ENCODE peak calls at places on chromosome 19, in eight cellular contexts. R is CD8-positive, alpha-beta T cell; W is pancreas; M is thoracic aorta; L is HT-29; N is GM12865; D is heart left ventricle; E is Calu3. O is an unnamed sample.

GRCh38 chr19:2722541-2723344 is 1.6 kb upstream of the DIRAS1 start:
- DNase-seq in L (no peak), M (peak), E (peak), W (peak), N (no peak), R (no peak), D (peak), O (no peak)

GRCh38 chr19:8259922-8260247 is 48.3 kb downstream of the CD320 start:
- DNase-seq in M (no peak), E (no peak), L (no peak), N (no peak), D (no peak), R (no peak), W (peak), O (no peak)

GRCh38 chr19:48644839-48645651 is 942 bp downstream of the CA11 start:
- DNase-seq in R (peak), L (peak), D (peak), N (peak), E (peak), M (no peak), W (no peak), O (peak)

GRCh38 chr19:11479470-11480080 is 1.3 kb downstream of the ELAVL3 start:
- DNase-seq in D (no peak), E (no peak), R (no peak), W (peak), M (no peak), L (no peak), N (no peak), O (no peak)

GRCh38 chr19:17755977-17756670 is 4.8 kb downstream of the FCHO1 start:
- DNase-seq in M (no peak), N (peak), E (peak), L (no peak), D (no peak), R (peak), W (peak), O (peak)

GRCh38 chr19:2798733-2799132 is 13.4 kb downstream of the THOP1 start:
- DNase-seq in N (no peak), L (no peak), R (no peak), M (no peak), E (no peak), W (no peak), D (peak), O (peak)

GRCh38 chr19:38196948-38197656 is 26.9 kb downstream of the DPF1 start:
- DNase-seq in W (no peak), M (no peak), E (no peak), D (no peak), L (no peak), N (no peak), R (no peak), O (no peak)

GRCh38 chr19:13031917-13032623 is 36.8 kb downstream of the NFIX start:
- DNase-seq in D (peak), M (no peak), R (no peak), E (no peak), W (no peak), L (peak), N (no peak), O (no peak)

GRCh38 chr19:10378124-10378523 is 2.2 kb downstream of the TYK2 start:
- DNase-seq in R (no peak), E (no peak), W (no peak), M (no peak), D (no peak), N (no peak), L (no peak), O (no peak)

GRCh38 chr19:4173479-4174211 is 8.7 kb downstream of the SIRT6 start:
- DNase-seq in E (no peak), W (no peak), N (no peak), R (no peak), D (no peak), M (no peak), L (no peak), O (no peak)

GRCh38 chr19:17706750-17707181 is 12.5 kb upstream of the MAP1S start:
- DNase-seq in E (no peak), L (no peak), M (no peak), N (no peak), R (no peak), W (no peak), D (peak), O (no peak)

GRCh38 chr19:947707-948533 is 22.1 kb downstream of the ARID3A start:
- DNase-seq in N (peak), E (no peak), L (no peak), D (peak), W (no peak), M (no peak), R (no peak), O (peak)

GRCh38 chr19:1217366-1217765 is 11.8 kb downstream of the STK11 start:
- DNase-seq in L (no peak), R (no peak), W (no peak), E (no peak), D (no peak), N (no peak), M (no peak), O (no peak)

GRCh38 chr19:1863638-1864479 is 480 bp upstream of the KLF16 start:
- DNase-seq in M (peak), W (peak), D (peak), E (peak), L (peak), R (peak), N (peak), O (peak)

GRCh38 chr19:1183543-1184172 is 9.6 kb upstream of the SBNO2 start:
- DNase-seq in E (peak), D (no peak), W (peak), R (no peak), M (no peak), L (peak), N (peak), O (no peak)

GRCh38 chr19:41657157-41657556 is 30.3 kb upstream of the CEACAM4 start:
- DNase-seq in M (no peak), W (no peak), D (no peak), R (no peak), L (no peak), E (peak), N (peak), O (no peak)

GRCh38 chr19:55353803-55354697 is 469 bp downstream of the COX6B2 start:
- DNase-seq in R (peak), W (peak), N (peak), M (no peak), D (peak), L (peak), E (peak), O (peak)

GRCh38 chr19:44753932-44754742 is 5.6 kb downstream of the BCL3 start:
- DNase-seq in M (peak), R (peak), D (peak), W (peak), L (peak), E (peak), N (peak), O (peak)

GRCh38 chr19:5644051-5644450 is 21.2 kb downstream of the SAFB start:
- DNase-seq in L (no peak), W (no peak), N (no peak), R (no peak), E (no peak), D (no peak), M (no peak), O (no peak)

GRCh38 chr19:8609210-8610040 is 1.1 kb downstream of the ADAMTS10 start:
- DNase-seq in M (peak), D (peak), W (no peak), L (no peak), N (no peak), R (no peak), E (no peak), O (peak)

GRCh38 chr19:40348961-40349507 is 539 bp downstream of the PLD3 start:
- DNase-seq in D (no peak), W (no peak), E (peak), R (no peak), M (no peak), N (peak), L (peak), O (no peak)

GRCh38 chr19:39341122-39341719 is 1.0 kb upstream of the SAMD4B start:
- DNase-seq in R (no peak), M (no peak), E (peak), D (peak), W (no peak), L (no peak), N (no peak), O (peak)

GRCh38 chr19:17532116-17532515 is 20.7 kb downstream of the PGLS start:
- DNase-seq in N (no peak), E (no peak), W (no peak), L (no peak), R (no peak), D (no peak), M (no peak), O (no peak)

GRCh38 chr19:53365899-53366493 is 491 bp downstream of the ZNF525 start:
- DNase-seq in E (peak), L (peak), W (peak), N (peak), M (no peak), R (no peak), D (no peak), O (no peak)

GRCh38 chr19:35341006-35341405 is 6.7 kb upstream of the FFAR1 start:
- DNase-seq in M (no peak), L (no peak), N (no peak), W (no peak), D (no peak), E (no peak), R (no peak), O (no peak)

GRCh38 chr19:4374451-4375163 is 25.7 kb downstream of the SH3GL1 start:
- DNase-seq in R (no peak), E (peak), N (no peak), M (peak), W (no peak), L (peak), D (peak), O (no peak)

GRCh38 chr19:15869109-15869555 is 28.7 kb downstream of the CYP4F2 start:
- DNase-seq in R (peak), W (no peak), D (no peak), E (peak), L (peak), N (peak), M (no peak), O (no peak)

GRCh38 chr19:1445185-1445931 is 4.6 kb upstream of the APC2 start:
- DNase-seq in L (peak), W (peak), D (peak), E (peak), M (no peak), N (peak), R (peak), O (peak)

GRCh38 chr19:14475251-14476073 is at the start of gene PTGER1:
- DNase-seq in N (no peak), L (peak), R (peak), E (no peak), M (no peak), W (no peak), D (no peak), O (no peak)

GRCh38 chr19:38792250-38793111 is 3.5 kb downstream of the LGALS7B start:
- DNase-seq in W (no peak), M (no peak), N (peak), E (peak), R (peak), D (peak), L (peak), O (peak)

GRCh38 chr19:12035220-12036172 is at the start of gene ZNF433:
- DNase-seq in D (peak), R (peak), E (peak), N (peak), W (peak), M (peak), L (peak), O (peak)

GRCh38 chr19:39436350-39436716 is 584 bp upstream of the RPS16 start:
- DNase-seq in M (no peak), D (no peak), R (no peak), N (no peak), W (no peak), L (no peak), E (no peak), O (no peak)

GRCh38 chr19:39539165-39539518 is 819 bp downstream of the EID2 start:
- DNase-seq in R (no peak), E (no peak), L (peak), N (peak), W (no peak), D (no peak), M (no peak), O (no peak)

GRCh38 chr19:12090807-12091206 is 26.3 kb downstream of the ZNF844 start:
- DNase-seq in M (peak), N (peak), R (peak), E (no peak), W (peak), D (peak), L (peak), O (no peak)

GRCh38 chr19:49887653-49888477 is 8.8 kb downstream of the IL4I1 start:
- DNase-seq in R (no peak), W (no peak), N (peak), L (peak), M (no peak), E (no peak), D (no peak), O (no peak)

GRCh38 chr19:8357007-8357521 is 6.9 kb upstream of the ANGPTL4 start:
- DNase-seq in R (no peak), E (no peak), W (no peak), L (no peak), N (no peak), D (no peak), M (no peak), O (no peak)

GRCh38 chr19:41928221-41928683 is at the start of gene ERFL:
- DNase-seq in W (no peak), N (no peak), R (no peak), L (no peak), D (no peak), E (no peak), M (no peak), O (no peak)

GRCh38 chr19:2548966-2549365 is 73.0 kb downstream of the GADD45B start:
- DNase-seq in E (no peak), W (no peak), N (no peak), D (no peak), M (no peak), L (no peak), R (no peak), O (no peak)

GRCh38 chr19:18932216-18932841 is 8.7 kb downstream of the HOMER3 start:
- DNase-seq in L (peak), E (no peak), W (peak), R (peak), M (peak), D (peak), N (peak), O (peak)

O was measured in B cell.